ENCODE peak calls at places on chromosomes 6 and 20, in seven cellular contexts. N, X, A, D, C, L and M are unnamed samples.

GRCh38 chr20:54122189-54122588 is 51.6 kb downstream of the CYP24A1 start:
- DNase-seq in C (no peak), X (peak; percentile 84), A (peak; percentile 52), L (peak; percentile 65), N (no peak), D (no peak), M (no peak)

GRCh38 chr6:44039839-44040350 is 87.4 kb downstream of the MRPL14 start:
- DNase-seq in A (no peak), L (no peak), D (no peak), X (no peak), N (peak; percentile 8), C (no peak), M (no peak)

GRCh38 chr6:16318953-16319720 is 80.8 kb downstream of the GMPR start:
- DNase-seq in C (no peak), A (no peak), D (no peak), L (no peak), X (no peak), N (no peak), M (no peak)

GRCh38 chr20:24363031-24363430 is 106.4 kb upstream of the SYNDIG1 start:
- DNase-seq in C (no peak), A (no peak), X (no peak), L (no peak), D (no peak), N (no peak), M (no peak)

GRCh38 chr20:24305366-24305765 is 164.1 kb upstream of the SYNDIG1 start:
- DNase-seq in A (no peak), L (no peak), N (no peak), X (no peak), C (no peak), D (no peak), M (no peak)

GRCh38 chr20:53959849-53960585 is 110.4 kb downstream of the BCAS1 start:
- DNase-seq in N (peak; percentile 59), C (no peak), D (no peak), X (peak; percentile 37), A (peak; percentile 88), L (no peak), M (no peak)

GRCh38 chr6:135002229-135002844 is 52.3 kb downstream of the HBS1L start:
- DNase-seq in C (no peak), A (peak; percentile 11), N (no peak), X (peak; percentile 29), D (no peak), L (peak; percentile 24), M (no peak)

GRCh38 chr20:53883098-53883762 is 187.2 kb downstream of the BCAS1 start:
- DNase-seq in N (no peak), C (no peak), X (no peak), A (peak; percentile 80), D (no peak), L (no peak), M (no peak)

GRCh38 chr6:30687659-30688431 is 1.4 kb upstream of the PPP1R18 start:
- DNase-seq in C (no peak), N (peak; percentile 55), A (peak; percentile 67), D (no peak), X (peak; percentile 52), L (no peak), M (no peak)

GRCh38 chr6:23611776-23612381 is 514.1 kb upstream of the NRSN1 start:
- DNase-seq in N (no peak), A (no peak), D (no peak), L (no peak), C (no peak), X (no peak), M (no peak)

GRCh38 chr6:169779092-169779815 is 27.8 kb downstream of the ERMARD start:
- DNase-seq in N (no peak), D (no peak), L (no peak), C (no peak), A (no peak), X (no peak), M (no peak)

GRCh38 chr6:156718647-156719394 is 58.4 kb upstream of the ARID1B start:
- DNase-seq in D (no peak), X (peak; percentile 64), N (peak; percentile 80), A (peak; percentile 57), C (no peak), L (no peak), M (no peak)

GRCh38 chr20:3378138-3378537 is 29.3 kb downstream of the DNAAF9 start:
- DNase-seq in A (no peak), N (no peak), C (no peak), X (no peak), L (no peak), D (no peak), M (no peak)

GRCh38 chr6:154460306-154461071 is 50.0 kb downstream of the CNKSR3 start:
- DNase-seq in D (no peak), C (peak; percentile 89), X (peak; percentile 87), A (peak; percentile 83), N (no peak), L (no peak), M (no peak)

GRCh38 chr6:16419636-16420331 is 181.4 kb downstream of the GMPR start:
- DNase-seq in L (no peak), A (no peak), D (no peak), N (no peak), C (no peak), X (no peak), M (no peak)

GRCh38 chr6:70404658-70405057 is 8.7 kb upstream of the FAM135A start:
- DNase-seq in A (no peak), D (no peak), X (no peak), N (no peak), C (no peak), L (no peak), M (no peak)

GRCh38 chr20:45016089-45016641 is 49.9 kb downstream of the STK4 start:
- DNase-seq in N (no peak), X (peak; percentile 86), D (no peak), A (peak; percentile 69), L (no peak), C (no peak), M (no peak)

GRCh38 chr20:49986049-49986448 is 3.3 kb downstream of the SNAI1 start:
- DNase-seq in D (no peak), N (no peak), C (no peak), X (no peak), A (no peak), L (no peak), M (no peak)

GRCh38 chr20:49987015-49987867 is 4.5 kb downstream of the SNAI1 start:
- DNase-seq in X (no peak), L (no peak), C (no peak), A (peak; percentile 45), D (no peak), N (no peak), M (no peak)

GRCh38 chr20:49987868-49988690 is 5.3 kb downstream of the SNAI1 start:
- DNase-seq in C (no peak), N (no peak), L (no peak), X (no peak), A (no peak), D (no peak), M (no peak)

GRCh38 chr20:49990310-49990720 is 7.5 kb downstream of the SNAI1 start:
- DNase-seq in A (peak; percentile 41), L (no peak), X (no peak), D (no peak), C (no peak), N (no peak), M (no peak)

DNA sequence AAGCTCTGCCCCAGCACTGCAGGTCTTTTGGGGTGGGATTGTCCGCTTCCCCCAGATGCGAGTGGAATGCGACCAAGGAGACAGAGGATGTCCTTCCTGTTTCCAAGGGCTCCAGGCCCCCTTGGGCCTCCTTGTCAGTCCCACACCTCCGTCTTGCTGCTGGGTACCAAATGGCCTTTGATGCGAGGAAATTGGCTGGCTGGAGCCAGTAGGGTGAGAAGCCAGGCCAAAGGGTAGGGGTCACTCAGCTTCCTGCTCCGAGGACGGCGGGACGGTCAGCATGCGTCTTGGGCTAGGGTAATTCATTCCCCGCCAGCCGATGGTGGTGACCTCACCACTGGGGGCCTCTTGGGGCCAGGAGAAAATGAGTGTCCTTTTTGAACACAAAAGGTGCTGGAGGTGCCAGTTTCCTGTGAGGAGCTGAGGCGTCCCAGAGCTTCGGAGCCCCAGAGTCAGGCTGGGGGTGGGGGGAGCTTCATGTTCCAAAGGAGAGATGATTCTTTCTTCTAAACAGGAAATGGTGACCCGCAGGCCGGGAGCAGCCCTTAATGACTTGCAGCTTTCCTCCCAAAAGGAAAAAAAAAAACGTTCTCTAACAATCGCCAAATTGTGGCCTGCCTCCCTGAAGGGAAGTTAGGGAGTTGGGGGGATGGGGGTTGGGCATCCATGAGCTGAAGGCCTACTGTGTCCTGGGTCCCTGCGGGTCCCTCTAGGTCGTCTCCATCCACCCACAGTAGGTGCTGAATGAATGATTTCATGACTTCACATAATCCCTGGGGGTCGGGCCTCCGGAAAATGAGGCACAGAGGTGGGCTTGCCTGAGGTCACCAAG is 6.7 kb downstream of the SNAI1 start:
- DNase-seq in N (peak; percentile 75), A (peak; percentile 93), X (peak; percentile 87), C (peak; percentile 63), L (no peak), D (no peak), M (peak; percentile 58)
- TF ChIP-seq CTCF in N (no peak), A (no peak), X (no peak), C (no peak), L (no peak), D (no peak), M (no peak)

GRCh38 chr6:20875369-20875963 is 341.2 kb downstream of the CDKAL1 start:
- DNase-seq in X (peak; percentile 54), N (no peak), L (peak; percentile 24), A (peak; percentile 28), D (no peak), C (peak; percentile 23), M (no peak)

GRCh38 chr6:20876016-20876415 is 341.8 kb downstream of the CDKAL1 start:
- DNase-seq in N (no peak), A (peak; percentile 72), L (no peak), D (no peak), X (peak; percentile 71), C (peak; percentile 68), M (no peak)

GRCh38 chr6:20870493-20870892 is 336.2 kb downstream of the CDKAL1 start:
- DNase-seq in D (no peak), A (no peak), C (no peak), X (no peak), L (no peak), N (no peak), M (no peak)

GRCh38 chr6:20877008-20877937 is 343.0 kb downstream of the CDKAL1 start:
- DNase-seq in L (peak; percentile 85), X (peak; percentile 93), D (no peak), A (peak; percentile 89), C (peak; percentile 54), N (peak; percentile 60), M (no peak)

GRCh38 chr6:20873425-20874190 is 339.4 kb downstream of the CDKAL1 start:
- DNase-seq in X (no peak), N (no peak), C (no peak), L (no peak), D (no peak), A (peak; percentile 21), M (no peak)
- TF ChIP-seq CTCF in X (no peak), N (no peak), C (peak; percentile 6), L (no peak), D (no peak), A (no peak), M (no peak)

GRCh38 chr20:58868795-58869194 is 16.3 kb downstream of the GNAS start:
- DNase-seq in A (no peak), L (peak; percentile 57), N (no peak), D (no peak), X (no peak), C (no peak), M (no peak)
- TF ChIP-seq CTCF in A (peak; percentile 35), L (peak; percentile 71), N (no peak), D (peak; percentile 17), X (no peak), C (peak; percentile 49), M (peak; percentile 28)

DNA sequence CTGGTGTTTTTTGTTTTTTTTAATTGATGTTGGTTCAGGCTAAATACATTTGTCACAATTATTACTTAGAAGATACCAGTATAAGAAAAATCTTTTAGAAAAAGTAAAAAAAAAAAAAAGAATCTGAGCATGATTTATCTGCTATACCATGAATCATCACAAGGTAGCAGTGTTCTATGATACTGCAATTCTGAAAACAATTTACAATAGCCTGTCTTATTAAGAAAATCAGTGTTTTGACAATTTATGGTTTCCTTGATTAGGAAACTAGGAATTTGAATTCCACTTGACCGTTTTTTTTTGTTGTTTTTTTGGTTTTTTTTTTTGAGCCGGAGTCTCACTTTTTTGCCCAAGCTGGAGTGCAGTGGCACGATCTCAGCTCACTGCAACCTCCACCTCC is 9.3 kb upstream of the MAK start:
- DNase-seq in N (no peak), C (no peak), A (no peak), L (no peak), D (no peak), X (no peak), M (no peak)
- TF ChIP-seq CTCF in N (no peak), C (no peak), A (peak; percentile 29), L (peak; percentile 17), D (peak; percentile 9), X (peak; percentile 22), M (peak; percentile 58)